ENCODE peak calls at places on chromosomes 7 and 10, in ten cellular contexts. J is BE2C, Z is pancreas, I is H1, D is mammary epithelial cell, E is adrenal gland, L is fibroblast of lung, M is transverse colon, F is hepatocyte, G is PC-3. R is an unnamed sample. For H3K9me3, H3K27me3 and H3K4me1, the result is how much of the 10 kb centered on the place peaks cover.

GRCh38 chr10:34049887-34050286 is 715.4 kb upstream of the NRP1 start:
- DNase-seq in E (no peak), Z (no peak), D (peak), G (peak), J (no peak), I (no peak), F (peak), L (peak), M (no peak), R (no peak)

GRCh38 chr10:128539784-128540759 is 413.8 kb upstream of the MKI67 start:
- DNase-seq in I (no peak), L (no peak), E (peak), Z (no peak), G (no peak), M (no peak), J (peak), D (no peak), F (peak), R (no peak)

GRCh38 chr10:130339091-130339490 is 202.9 kb downstream of the GLRX3 start:
- DNase-seq in I (no peak), J (no peak), Z (no peak), L (no peak), M (no peak), F (no peak), G (no peak), E (peak), D (no peak), R (no peak)

GRCh38 chr7:1558181-1558811 is 2.3 kb upstream of the TMEM184A start:
- DNase-seq in Z (peak), D (no peak), M (no peak), J (peak), G (no peak), L (no peak), F (peak), E (no peak), I (no peak), R (no peak)

GRCh38 chr7:80806653-80807052 is 112.2 kb downstream of the SEMA3C start:
- DNase-seq in J (no peak), L (no peak), M (no peak), F (no peak), I (no peak), G (no peak), D (no peak), Z (no peak), E (no peak), R (no peak)

GRCh38 chr10:61097026-61097425 is 153.0 kb upstream of the RHOBTB1 start:
- DNase-seq in Z (no peak), D (no peak), M (no peak), G (no peak), L (no peak), J (no peak), I (no peak), E (no peak), F (no peak), R (no peak)

GRCh38 chr7:116501425-116502167 is 2.1 kb downstream of the CAV2 start:
- DNase-seq in Z (no peak), I (no peak), D (peak), F (peak), L (peak), E (peak), G (peak), J (peak), M (no peak), R (no peak)

GRCh38 chr10:113866551-113867394 is 12.3 kb downstream of the NHLRC2 start:
- DNase-seq in D (no peak), L (no peak), E (no peak), G (no peak), I (no peak), M (no peak), J (peak), F (no peak), Z (no peak), R (no peak)

GRCh38 chr7:67673861-67674260 is 677.2 kb downstream of the TYW1 start:
- DNase-seq in F (no peak), J (no peak), Z (no peak), I (no peak), L (no peak), D (no peak), E (no peak), M (no peak), G (no peak), R (no peak)

GRCh38 chr10:30587522-30588031 is 42.0 kb downstream of the LYZL2 start:
- DNase-seq in G (no peak), D (peak), I (no peak), J (no peak), F (peak), M (peak), L (no peak), Z (no peak), E (peak), R (no peak)

GRCh38 chr10:104317195-104318095 is 20.8 kb downstream of the ITPRIP start:
- DNase-seq in L (peak), J (no peak), E (no peak), I (no peak), D (peak), M (no peak), Z (no peak), F (peak), G (peak), R (no peak)

GRCh38 chr10:93821051-93821772 is 63.5 kb downstream of the LGI1 start:
- DNase-seq in D (peak), J (no peak), Z (no peak), F (peak), I (no peak), G (peak), M (no peak), L (peak), E (no peak), R (no peak)

GRCh38 chr7:40584667-40585433 is 450.0 kb downstream of the SUGCT start:
- DNase-seq in L (peak), D (peak), E (no peak), G (peak), I (no peak), J (no peak), Z (no peak), M (no peak), F (no peak), R (no peak)

GRCh38 chr10:1243486-1244182 is 187.4 kb downstream of the WDR37 start:
- DNase-seq in G (no peak), F (no peak), Z (peak), J (no peak), M (no peak), D (no peak), L (no peak), E (no peak), I (no peak), R (no peak)

GRCh38 chr7:43072530-43072929 is 39.9 kb upstream of the HECW1 start:
- DNase-seq in D (no peak), L (peak), E (no peak), M (no peak), I (no peak), J (no peak), G (no peak), F (peak), Z (no peak), R (no peak)

GRCh38 chr7:47128719-47129118 is 453.2 kb downstream of the TNS3 start:
- DNase-seq in L (no peak), E (no peak), F (no peak), G (no peak), Z (no peak), D (no peak), I (no peak), J (no peak), M (no peak), R (no peak)

GRCh38 chr7:142519077-142519789 is 230.0 kb upstream of the PRSS1 start:
- DNase-seq in F (no peak), J (no peak), L (peak), E (no peak), G (no peak), I (no peak), D (no peak), M (no peak), Z (no peak), R (no peak)

GRCh38 chr7:2527505-2528464 is 8.2 kb downstream of the LFNG start:
- DNase-seq in L (peak), M (peak), I (no peak), Z (peak), F (peak), J (peak), D (peak), E (no peak), G (peak), R (peak)

GRCh38 chr7:21920931-21921330 is 24.8 kb downstream of the CDCA7L start:
- DNase-seq in M (no peak), L (no peak), Z (no peak), I (no peak), J (no peak), F (no peak), D (no peak), G (no peak), E (no peak), R (no peak)

GRCh38 chr10:115026041-115026779 is 67.0 kb upstream of the ATRNL1 start:
- DNase-seq in F (no peak), L (no peak), G (no peak), I (no peak), D (no peak), J (peak), Z (no peak), E (no peak), M (no peak), R (no peak)

GRCh38 chr7:17773289-17773626 is 167.0 kb downstream of the SNX13 start:
- DNase-seq in E (no peak), D (peak), G (peak), F (peak), L (peak), I (no peak), M (peak), J (no peak), Z (no peak), R (peak)

GRCh38 chr10:71112138-71112785 is 100.1 kb upstream of the UNC5B start:
- DNase-seq in L (no peak), I (no peak), J (no peak), M (no peak), G (no peak), Z (no peak), F (no peak), E (no peak), D (no peak), R (no peak)

GRCh38 chr7:2904202-2904601 is 60.1 kb upstream of the GNA12 start:
- DNase-seq in Z (no peak), L (no peak), I (no peak), G (no peak), D (no peak), M (no peak), F (no peak), J (no peak), E (no peak), R (no peak)

GRCh38 chr7:47580175-47580701 is 1.7 kb downstream of the TNS3 start:
- DNase-seq in D (no peak), G (peak), F (peak), I (no peak), M (peak), E (peak), J (no peak), Z (peak), L (peak), R (peak)

GRCh38 chr7:96067321-96067720 is 254.6 kb downstream of the SLC25A13 start:
- DNase-seq in J (no peak), I (no peak), M (no peak), Z (no peak), G (peak), F (no peak), L (no peak), E (no peak), D (peak), R (no peak)

GRCh38 chr7:141028767-141029166 is 14.0 kb upstream of the MRPS33 start:
- DNase-seq in G (no peak), F (no peak), Z (no peak), J (no peak), E (no peak), D (no peak), L (no peak), I (no peak), M (no peak), R (no peak)

GRCh38 chr10:122473116-122473515 is 11.8 kb downstream of the HTRA1 start:
- DNase-seq in M (no peak), J (no peak), I (no peak), G (no peak), F (no peak), D (no peak), L (no peak), E (peak), Z (no peak), R (no peak)

GRCh38 chr10:60388709-60389241 is 900 bp downstream of the ANK3 start:
- DNase-seq in Z (no peak), D (no peak), E (no peak), G (peak), F (no peak), I (no peak), M (no peak), L (no peak), J (no peak), R (no peak)

GRCh38 chr7:70523626-70524351 is 608.2 kb upstream of the GALNT17 start:
- DNase-seq in M (peak), G (no peak), E (no peak), F (no peak), J (no peak), I (no peak), L (no peak), D (no peak), Z (no peak), R (no peak)

GRCh38 chr7:158809596-158809995 is 19.7 kb downstream of the ESYT2 start:
- DNase-seq in M (no peak), I (no peak), F (no peak), G (no peak), Z (no peak), J (no peak), D (no peak), E (no peak), L (peak), R (no peak)

GRCh38 chr10:25745976-25746375 is 188.1 kb upstream of the MYO3A start:
- DNase-seq in D (no peak), Z (no peak), J (no peak), E (no peak), L (no peak), G (peak), F (no peak), M (no peak), I (no peak), R (no peak)

GRCh38 chr10:57018452-57018851 is 657.4 kb upstream of the ZWINT start:
- DNase-seq in F (no peak), I (no peak), Z (no peak), J (no peak), G (no peak), L (no peak), D (no peak), M (no peak), E (no peak), R (no peak)

GRCh38 chr10:21260060-21260792 is 265.3 kb downstream of the SKIDA1 start:
- DNase-seq in Z (no peak), E (no peak), M (no peak), L (no peak), G (no peak), F (no peak), D (no peak), I (no peak), J (no peak), R (no peak)

GRCh38 chr10:36441557-36441956 is 683.8 kb upstream of the ANKRD30A start:
- DNase-seq in I (no peak), M (no peak), Z (no peak), E (no peak), F (peak), D (no peak), G (peak), J (peak), L (no peak), R (no peak)

GRCh38 chr7:106858618-106859532 is 6.2 kb upstream of the PIK3CG start:
- DNase-seq in J (peak), L (no peak), Z (peak), D (peak), G (no peak), M (peak), F (peak), E (peak), I (no peak), R (no peak)

DNA sequence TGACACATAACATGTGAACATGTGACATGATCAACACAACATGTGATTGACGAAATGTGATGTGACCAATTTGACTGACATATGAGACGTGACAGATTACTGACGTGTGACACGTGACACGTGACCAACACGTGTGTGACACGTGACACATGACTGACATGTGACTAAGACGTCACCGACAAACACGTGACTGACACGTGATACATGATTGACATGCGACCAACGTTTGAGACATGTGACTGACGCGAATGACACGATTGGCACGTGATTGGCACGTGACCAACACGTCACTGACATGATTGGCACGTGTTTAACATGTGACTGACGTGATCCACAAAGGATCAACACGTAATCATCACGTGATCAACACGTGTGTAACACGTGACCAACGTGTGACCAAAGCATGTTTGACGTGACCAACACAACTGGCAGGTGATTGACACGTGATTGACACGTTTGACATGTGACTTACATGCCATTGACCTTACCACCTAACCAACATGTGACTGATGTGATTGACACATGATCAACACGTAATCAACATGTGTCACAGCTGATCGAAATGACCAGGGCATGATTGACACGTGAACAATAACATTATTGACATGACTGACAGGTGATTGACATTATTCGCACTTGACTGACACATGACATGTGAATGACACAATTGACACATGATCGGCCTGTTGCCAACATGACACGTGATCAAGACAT is 23.7 kb downstream of the CRPPA start:
- DNase-seq in G (no peak), J (no peak), L (no peak), D (no peak), Z (no peak), E (peak), F (no peak), I (no peak), M (no peak), R (no peak)
- H3K9me3 ChIP-seq in G (under half), J (under half), L (under half), D (under half), Z (under half), E (under half), F (under half), I (half or more), M (under half), R (under half)

DNA sequence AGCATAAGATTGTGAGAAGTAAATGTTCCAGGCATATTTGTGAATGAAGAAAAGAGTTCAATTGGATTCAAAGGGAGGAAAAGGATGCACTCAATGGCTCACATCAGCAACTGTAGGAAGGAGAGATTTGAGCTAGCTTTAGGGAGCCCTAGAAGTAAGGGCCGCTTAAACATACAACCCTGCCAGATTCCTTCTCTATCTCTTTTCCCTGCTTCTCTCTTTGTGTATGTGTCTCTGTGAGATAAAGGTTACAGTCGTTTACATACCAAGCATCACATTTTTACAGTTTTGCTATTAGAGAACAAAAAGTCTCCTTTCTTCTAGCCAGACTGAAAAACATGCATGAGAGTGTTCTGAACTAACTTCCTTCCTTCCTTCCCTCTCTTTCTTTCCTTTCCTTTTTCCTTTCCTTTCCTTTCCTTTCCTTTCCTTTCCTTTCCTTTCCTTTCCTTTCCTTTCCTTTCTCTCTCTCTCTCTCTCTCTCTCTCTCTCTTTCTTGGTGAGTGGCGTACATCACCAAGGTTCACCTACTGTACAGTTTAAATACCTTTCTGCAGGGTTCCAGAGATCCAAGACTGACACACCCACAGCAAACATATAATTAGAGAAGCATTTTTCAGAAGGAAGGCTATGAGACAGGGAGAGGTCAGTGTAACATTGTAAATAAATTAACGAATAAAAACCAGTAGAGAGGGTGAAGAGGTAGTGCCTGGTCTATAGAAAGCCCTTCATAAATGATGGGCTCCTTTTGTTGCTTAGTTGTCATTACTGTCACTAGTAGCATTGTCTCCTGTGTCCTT is 240.4 kb downstream of the ARL4A start:
- DNase-seq in Z (no peak), D (no peak), M (no peak), J (no peak), E (no peak), I (no peak), G (no peak), L (no peak), F (no peak), R (no peak)
- H3K27me3 ChIP-seq in Z (under half), D (under half), M (under half), J (under half), E (under half), I (under half), G (under half), L (under half), F (under half), R (under half)

GRCh38 chr7:74030861-74031260 is 2.9 kb downstream of the ELN start:
- DNase-seq in E (no peak), G (no peak), D (no peak), L (no peak), Z (peak), F (no peak), J (no peak), I (no peak), M (no peak), R (no peak)

GRCh38 chr7:74032191-74032490 is 4.2 kb downstream of the ELN start:
- DNase-seq in Z (peak), G (no peak), F (no peak), L (peak), E (peak), D (peak), M (no peak), I (no peak), J (no peak), R (no peak)

GRCh38 chr7:74031403-74032190 is 3.6 kb downstream of the ELN start:
- DNase-seq in J (no peak), I (no peak), F (no peak), D (no peak), G (no peak), M (no peak), L (no peak), Z (peak), E (no peak), R (no peak)

GRCh38 chr7:74032624-74033371 is 4.8 kb downstream of the ELN start:
- DNase-seq in Z (peak), E (no peak), J (no peak), I (no peak), F (no peak), G (no peak), M (no peak), D (no peak), L (no peak), R (no peak)

GRCh38 chr7:74033372-74034311 is 5.7 kb downstream of the ELN start:
- DNase-seq in G (no peak), I (no peak), L (peak), Z (peak), E (peak), F (peak), D (no peak), J (peak), M (no peak), R (no peak)
- H3K4me1 ChIP-seq in G (under half), I (under half), L (under half), Z (under half), E (under half), F (under half), D (under half), J (under half), M (under half), R (under half)

DNA sequence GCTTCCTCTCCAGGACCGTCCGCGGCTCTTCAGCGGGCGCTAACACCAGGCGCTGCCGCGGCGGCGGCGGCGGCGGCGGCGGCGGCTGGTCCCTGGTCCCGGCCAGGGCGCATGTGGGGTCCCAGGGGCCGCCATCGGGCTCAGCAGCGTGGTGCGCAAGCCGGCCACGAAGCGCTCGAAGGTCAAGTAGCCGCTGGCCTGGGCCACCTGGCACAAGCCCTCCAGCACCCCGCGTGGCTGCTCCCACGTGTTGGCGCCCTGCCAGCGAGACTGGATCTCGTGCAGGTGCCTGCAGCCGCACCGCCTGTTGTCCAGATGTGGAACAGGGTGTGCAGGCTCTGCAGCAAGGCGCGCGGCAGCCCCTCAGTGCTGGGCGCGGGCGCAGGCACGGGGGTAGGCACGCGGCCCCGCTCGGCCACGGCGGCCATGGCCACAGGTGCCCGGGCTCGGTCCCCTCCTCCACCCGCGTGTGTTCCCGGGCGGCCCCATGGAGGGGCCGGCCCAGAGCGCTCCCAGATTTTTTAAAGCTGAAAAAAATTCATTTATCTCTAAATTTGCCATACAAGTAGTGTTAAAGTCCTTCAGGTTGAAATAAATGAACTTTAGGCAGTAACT is 884.2 kb upstream of the ZNF722 start:
- DNase-seq in L (no peak), G (no peak), M (no peak), Z (peak), I (no peak), D (no peak), J (no peak), F (no peak), E (no peak), R (no peak)
- H3K9me3 ChIP-seq in L (under half), G (under half), M (under half), Z (under half), I (under half), D (under half), J (under half), F (under half), E (under half), R (under half)